ENCODE peak calls at places on chromosomes 4 and X, in nine cellular contexts. One of them, this sample, is unnamed.

GRCh38 chrX:122913764-122914163 is 270.3 kb upstream of the GRIA3 start:
- DNase-seq in stimulated activated naive CD8-positive, alpha-beta T cell treated with anti-CD3 and anti-CD28 coated beads, Interleukin-15, Interleukin-2, amounts not matched to agents 100 U/mL and 50 U/mL, for 24 hours: no peak
- DNase-seq in activated T-helper 1 cell treated with Interleukin-2 at 50 U/mL for 16 hours: no peak
- DNase-seq in trophoblast cell: no peak
- DNase-seq in activated T-helper 9 cell treated with anti-CD3 and anti-CD28 coated beads, Interleukin-2, amount 50 U/mL, for 16 hours: no peak
- DNase-seq in head of caudate nucleus: no peak
- DNase-seq in astrocyte of the spinal cord: no peak
- DNase-seq in upper lobe of right lung: no peak
- DNase-seq in NCI-H2029 treated with DMSO at 0.1 percent for 48 hours: no peak
- DNase-seq in this sample: no peak

GRCh38 chr4:125321709-125322362 is 7.1 kb downstream of the FAT4 start:
- DNase-seq in stimulated activated naive CD8-positive, alpha-beta T cell treated with anti-CD3 and anti-CD28 coated beads, Interleukin-15, Interleukin-2, amounts not matched to agents 100 U/mL and 50 U/mL, for 24 hours: no peak
- DNase-seq in activated T-helper 1 cell treated with Interleukin-2 at 50 U/mL for 16 hours: no peak
- DNase-seq in trophoblast cell: no peak
- DNase-seq in activated T-helper 9 cell treated with anti-CD3 and anti-CD28 coated beads, Interleukin-2, amount 50 U/mL, for 16 hours: no peak
- DNase-seq in head of caudate nucleus: no peak
- DNase-seq in astrocyte of the spinal cord: peak
- DNase-seq in upper lobe of right lung: no peak
- DNase-seq in NCI-H2029 treated with DMSO at 0.1 percent for 48 hours: no peak
- DNase-seq in this sample: no peak

GRCh38 chr4:181860157-181860556 is 383.0 kb upstream of the TENM3 start:
- DNase-seq in stimulated activated naive CD8-positive, alpha-beta T cell treated with anti-CD3 and anti-CD28 coated beads, Interleukin-15, Interleukin-2, amounts not matched to agents 100 U/mL and 50 U/mL, for 24 hours: no peak
- DNase-seq in activated T-helper 1 cell treated with Interleukin-2 at 50 U/mL for 16 hours: no peak
- DNase-seq in trophoblast cell: no peak
- DNase-seq in activated T-helper 9 cell treated with anti-CD3 and anti-CD28 coated beads, Interleukin-2, amount 50 U/mL, for 16 hours: no peak
- DNase-seq in head of caudate nucleus: no peak
- DNase-seq in astrocyte of the spinal cord: peak
- DNase-seq in upper lobe of right lung: no peak
- DNase-seq in NCI-H2029 treated with DMSO at 0.1 percent for 48 hours: no peak
- DNase-seq in this sample: no peak

GRCh38 chrX:107686792-107687191 is 58.5 kb downstream of the PRPS1 start:
- DNase-seq in stimulated activated naive CD8-positive, alpha-beta T cell treated with anti-CD3 and anti-CD28 coated beads, Interleukin-15, Interleukin-2, amounts not matched to agents 100 U/mL and 50 U/mL, for 24 hours: no peak
- DNase-seq in activated T-helper 1 cell treated with Interleukin-2 at 50 U/mL for 16 hours: no peak
- DNase-seq in trophoblast cell: no peak
- DNase-seq in activated T-helper 9 cell treated with anti-CD3 and anti-CD28 coated beads, Interleukin-2, amount 50 U/mL, for 16 hours: no peak
- DNase-seq in head of caudate nucleus: no peak
- DNase-seq in astrocyte of the spinal cord: peak
- DNase-seq in upper lobe of right lung: no peak
- DNase-seq in NCI-H2029 treated with DMSO at 0.1 percent for 48 hours: no peak
- DNase-seq in this sample: no peak

GRCh38 chr4:8830611-8831200 is 40.9 kb downstream of the HMX1 start:
- DNase-seq in stimulated activated naive CD8-positive, alpha-beta T cell treated with anti-CD3 and anti-CD28 coated beads, Interleukin-15, Interleukin-2, amounts not matched to agents 100 U/mL and 50 U/mL, for 24 hours: no peak
- DNase-seq in activated T-helper 1 cell treated with Interleukin-2 at 50 U/mL for 16 hours: no peak
- DNase-seq in trophoblast cell: no peak
- DNase-seq in activated T-helper 9 cell treated with anti-CD3 and anti-CD28 coated beads, Interleukin-2, amount 50 U/mL, for 16 hours: no peak
- DNase-seq in head of caudate nucleus: no peak
- DNase-seq in astrocyte of the spinal cord: no peak
- DNase-seq in upper lobe of right lung: peak
- DNase-seq in NCI-H2029 treated with DMSO at 0.1 percent for 48 hours: no peak
- DNase-seq in this sample: no peak

GRCh38 chr4:147831452-147832192 is 99.7 kb downstream of the ARHGAP10 start:
- DNase-seq in stimulated activated naive CD8-positive, alpha-beta T cell treated with anti-CD3 and anti-CD28 coated beads, Interleukin-15, Interleukin-2, amounts not matched to agents 100 U/mL and 50 U/mL, for 24 hours: no peak
- DNase-seq in activated T-helper 1 cell treated with Interleukin-2 at 50 U/mL for 16 hours: no peak
- DNase-seq in trophoblast cell: peak
- DNase-seq in activated T-helper 9 cell treated with anti-CD3 and anti-CD28 coated beads, Interleukin-2, amount 50 U/mL, for 16 hours: no peak
- DNase-seq in head of caudate nucleus: no peak
- DNase-seq in astrocyte of the spinal cord: peak
- DNase-seq in upper lobe of right lung: no peak
- DNase-seq in NCI-H2029 treated with DMSO at 0.1 percent for 48 hours: no peak
- DNase-seq in this sample: no peak

GRCh38 chr4:25253072-25253447 is 19.2 kb downstream of the PI4K2B start:
- DNase-seq in stimulated activated naive CD8-positive, alpha-beta T cell treated with anti-CD3 and anti-CD28 coated beads, Interleukin-15, Interleukin-2, amounts not matched to agents 100 U/mL and 50 U/mL, for 24 hours: no peak
- DNase-seq in activated T-helper 1 cell treated with Interleukin-2 at 50 U/mL for 16 hours: no peak
- DNase-seq in trophoblast cell: no peak
- DNase-seq in activated T-helper 9 cell treated with anti-CD3 and anti-CD28 coated beads, Interleukin-2, amount 50 U/mL, for 16 hours: no peak
- DNase-seq in head of caudate nucleus: no peak
- DNase-seq in astrocyte of the spinal cord: peak
- DNase-seq in upper lobe of right lung: no peak
- DNase-seq in NCI-H2029 treated with DMSO at 0.1 percent for 48 hours: no peak
- DNase-seq in this sample: peak

GRCh38 chrX:118603981-118604380 is 108.4 kb downstream of the DOCK11 start:
- DNase-seq in stimulated activated naive CD8-positive, alpha-beta T cell treated with anti-CD3 and anti-CD28 coated beads, Interleukin-15, Interleukin-2, amounts not matched to agents 100 U/mL and 50 U/mL, for 24 hours: peak
- DNase-seq in activated T-helper 1 cell treated with Interleukin-2 at 50 U/mL for 16 hours: no peak
- DNase-seq in trophoblast cell: peak
- DNase-seq in activated T-helper 9 cell treated with anti-CD3 and anti-CD28 coated beads, Interleukin-2, amount 50 U/mL, for 16 hours: no peak
- DNase-seq in head of caudate nucleus: peak
- DNase-seq in astrocyte of the spinal cord: peak
- DNase-seq in upper lobe of right lung: no peak
- DNase-seq in NCI-H2029 treated with DMSO at 0.1 percent for 48 hours: peak
- DNase-seq in this sample: peak

GRCh38 chr4:94298725-94299252 is 43.8 kb downstream of the HPGDS start:
- DNase-seq in stimulated activated naive CD8-positive, alpha-beta T cell treated with anti-CD3 and anti-CD28 coated beads, Interleukin-15, Interleukin-2, amounts not matched to agents 100 U/mL and 50 U/mL, for 24 hours: no peak
- DNase-seq in activated T-helper 1 cell treated with Interleukin-2 at 50 U/mL for 16 hours: no peak
- DNase-seq in trophoblast cell: no peak
- DNase-seq in activated T-helper 9 cell treated with anti-CD3 and anti-CD28 coated beads, Interleukin-2, amount 50 U/mL, for 16 hours: no peak
- DNase-seq in head of caudate nucleus: no peak
- DNase-seq in astrocyte of the spinal cord: no peak
- DNase-seq in upper lobe of right lung: no peak
- DNase-seq in NCI-H2029 treated with DMSO at 0.1 percent for 48 hours: no peak
- DNase-seq in this sample: no peak

GRCh38 chr4:3746701-3747581 is 19.2 kb upstream of the ADRA2C start:
- DNase-seq in stimulated activated naive CD8-positive, alpha-beta T cell treated with anti-CD3 and anti-CD28 coated beads, Interleukin-15, Interleukin-2, amounts not matched to agents 100 U/mL and 50 U/mL, for 24 hours: no peak
- DNase-seq in activated T-helper 1 cell treated with Interleukin-2 at 50 U/mL for 16 hours: no peak
- DNase-seq in trophoblast cell: peak
- DNase-seq in activated T-helper 9 cell treated with anti-CD3 and anti-CD28 coated beads, Interleukin-2, amount 50 U/mL, for 16 hours: no peak
- DNase-seq in head of caudate nucleus: no peak
- DNase-seq in astrocyte of the spinal cord: no peak
- DNase-seq in upper lobe of right lung: no peak
- DNase-seq in NCI-H2029 treated with DMSO at 0.1 percent for 48 hours: no peak
- DNase-seq in this sample: no peak

GRCh38 chr4:77220841-77221613 is 64.0 kb downstream of the CCNG2 start:
- DNase-seq in stimulated activated naive CD8-positive, alpha-beta T cell treated with anti-CD3 and anti-CD28 coated beads, Interleukin-15, Interleukin-2, amounts not matched to agents 100 U/mL and 50 U/mL, for 24 hours: no peak
- DNase-seq in activated T-helper 1 cell treated with Interleukin-2 at 50 U/mL for 16 hours: no peak
- DNase-seq in trophoblast cell: no peak
- DNase-seq in activated T-helper 9 cell treated with anti-CD3 and anti-CD28 coated beads, Interleukin-2, amount 50 U/mL, for 16 hours: no peak
- DNase-seq in head of caudate nucleus: no peak
- DNase-seq in astrocyte of the spinal cord: no peak
- DNase-seq in upper lobe of right lung: no peak
- DNase-seq in NCI-H2029 treated with DMSO at 0.1 percent for 48 hours: peak
- DNase-seq in this sample: no peak

GRCh38 chr4:177740563-177740962 is 298.3 kb upstream of the AGA start:
- DNase-seq in stimulated activated naive CD8-positive, alpha-beta T cell treated with anti-CD3 and anti-CD28 coated beads, Interleukin-15, Interleukin-2, amounts not matched to agents 100 U/mL and 50 U/mL, for 24 hours: no peak
- DNase-seq in activated T-helper 1 cell treated with Interleukin-2 at 50 U/mL for 16 hours: no peak
- DNase-seq in trophoblast cell: no peak
- DNase-seq in activated T-helper 9 cell treated with anti-CD3 and anti-CD28 coated beads, Interleukin-2, amount 50 U/mL, for 16 hours: no peak
- DNase-seq in head of caudate nucleus: no peak
- DNase-seq in astrocyte of the spinal cord: no peak
- DNase-seq in upper lobe of right lung: no peak
- DNase-seq in NCI-H2029 treated with DMSO at 0.1 percent for 48 hours: no peak
- DNase-seq in this sample: no peak

GRCh38 chr4:42906906-42907774 is 14.6 kb downstream of the GRXCR1 start:
- DNase-seq in stimulated activated naive CD8-positive, alpha-beta T cell treated with anti-CD3 and anti-CD28 coated beads, Interleukin-15, Interleukin-2, amounts not matched to agents 100 U/mL and 50 U/mL, for 24 hours: no peak
- DNase-seq in activated T-helper 1 cell treated with Interleukin-2 at 50 U/mL for 16 hours: no peak
- DNase-seq in trophoblast cell: no peak
- DNase-seq in activated T-helper 9 cell treated with anti-CD3 and anti-CD28 coated beads, Interleukin-2, amount 50 U/mL, for 16 hours: no peak
- DNase-seq in head of caudate nucleus: no peak
- DNase-seq in astrocyte of the spinal cord: peak
- DNase-seq in upper lobe of right lung: no peak
- DNase-seq in NCI-H2029 treated with DMSO at 0.1 percent for 48 hours: no peak
- DNase-seq in this sample: no peak

GRCh38 chrX:132491191-132491590 is 2.4 kb upstream of the MBNL3 start:
- DNase-seq in stimulated activated naive CD8-positive, alpha-beta T cell treated with anti-CD3 and anti-CD28 coated beads, Interleukin-15, Interleukin-2, amounts not matched to agents 100 U/mL and 50 U/mL, for 24 hours: no peak
- DNase-seq in activated T-helper 1 cell treated with Interleukin-2 at 50 U/mL for 16 hours: no peak
- DNase-seq in trophoblast cell: peak
- DNase-seq in activated T-helper 9 cell treated with anti-CD3 and anti-CD28 coated beads, Interleukin-2, amount 50 U/mL, for 16 hours: no peak
- DNase-seq in head of caudate nucleus: no peak
- DNase-seq in astrocyte of the spinal cord: no peak
- DNase-seq in upper lobe of right lung: no peak
- DNase-seq in NCI-H2029 treated with DMSO at 0.1 percent for 48 hours: no peak
- DNase-seq in this sample: peak

GRCh38 chr4:184348311-184349233 is 125.8 kb downstream of the IRF2 start:
- DNase-seq in stimulated activated naive CD8-positive, alpha-beta T cell treated with anti-CD3 and anti-CD28 coated beads, Interleukin-15, Interleukin-2, amounts not matched to agents 100 U/mL and 50 U/mL, for 24 hours: no peak
- DNase-seq in activated T-helper 1 cell treated with Interleukin-2 at 50 U/mL for 16 hours: no peak
- DNase-seq in trophoblast cell: no peak
- DNase-seq in activated T-helper 9 cell treated with anti-CD3 and anti-CD28 coated beads, Interleukin-2, amount 50 U/mL, for 16 hours: no peak
- DNase-seq in head of caudate nucleus: no peak
- DNase-seq in astrocyte of the spinal cord: no peak
- DNase-seq in upper lobe of right lung: no peak
- DNase-seq in NCI-H2029 treated with DMSO at 0.1 percent for 48 hours: no peak
- DNase-seq in this sample: no peak

GRCh38 chr4:85733798-85734197 is 258.8 kb downstream of the ARHGAP24 start:
- DNase-seq in stimulated activated naive CD8-positive, alpha-beta T cell treated with anti-CD3 and anti-CD28 coated beads, Interleukin-15, Interleukin-2, amounts not matched to agents 100 U/mL and 50 U/mL, for 24 hours: no peak
- DNase-seq in activated T-helper 1 cell treated with Interleukin-2 at 50 U/mL for 16 hours: no peak
- DNase-seq in trophoblast cell: no peak
- DNase-seq in activated T-helper 9 cell treated with anti-CD3 and anti-CD28 coated beads, Interleukin-2, amount 50 U/mL, for 16 hours: no peak
- DNase-seq in head of caudate nucleus: no peak
- DNase-seq in astrocyte of the spinal cord: no peak
- DNase-seq in upper lobe of right lung: no peak
- DNase-seq in NCI-H2029 treated with DMSO at 0.1 percent for 48 hours: no peak
- DNase-seq in this sample: no peak

GRCh38 chr4:17273047-17273446 is 238.8 kb downstream of the QDPR start:
- DNase-seq in stimulated activated naive CD8-positive, alpha-beta T cell treated with anti-CD3 and anti-CD28 coated beads, Interleukin-15, Interleukin-2, amounts not matched to agents 100 U/mL and 50 U/mL, for 24 hours: no peak
- DNase-seq in activated T-helper 1 cell treated with Interleukin-2 at 50 U/mL for 16 hours: no peak
- DNase-seq in trophoblast cell: no peak
- DNase-seq in activated T-helper 9 cell treated with anti-CD3 and anti-CD28 coated beads, Interleukin-2, amount 50 U/mL, for 16 hours: no peak
- DNase-seq in head of caudate nucleus: no peak
- DNase-seq in astrocyte of the spinal cord: no peak
- DNase-seq in upper lobe of right lung: no peak
- DNase-seq in NCI-H2029 treated with DMSO at 0.1 percent for 48 hours: no peak
- DNase-seq in this sample: no peak

GRCh38 chrX:96379951-96380350 is 304.7 kb upstream of the DIAPH2 start:
- DNase-seq in stimulated activated naive CD8-positive, alpha-beta T cell treated with anti-CD3 and anti-CD28 coated beads, Interleukin-15, Interleukin-2, amounts not matched to agents 100 U/mL and 50 U/mL, for 24 hours: no peak
- DNase-seq in activated T-helper 1 cell treated with Interleukin-2 at 50 U/mL for 16 hours: no peak
- DNase-seq in trophoblast cell: no peak
- DNase-seq in activated T-helper 9 cell treated with anti-CD3 and anti-CD28 coated beads, Interleukin-2, amount 50 U/mL, for 16 hours: no peak
- DNase-seq in head of caudate nucleus: no peak
- DNase-seq in astrocyte of the spinal cord: no peak
- DNase-seq in upper lobe of right lung: no peak
- DNase-seq in NCI-H2029 treated with DMSO at 0.1 percent for 48 hours: no peak
- DNase-seq in this sample: no peak

GRCh38 chr4:125736057-125736456 is 421.3 kb downstream of the FAT4 start:
- DNase-seq in stimulated activated naive CD8-positive, alpha-beta T cell treated with anti-CD3 and anti-CD28 coated beads, Interleukin-15, Interleukin-2, amounts not matched to agents 100 U/mL and 50 U/mL, for 24 hours: no peak
- DNase-seq in activated T-helper 1 cell treated with Interleukin-2 at 50 U/mL for 16 hours: no peak
- DNase-seq in trophoblast cell: no peak
- DNase-seq in activated T-helper 9 cell treated with anti-CD3 and anti-CD28 coated beads, Interleukin-2, amount 50 U/mL, for 16 hours: no peak
- DNase-seq in head of caudate nucleus: no peak
- DNase-seq in astrocyte of the spinal cord: peak
- DNase-seq in upper lobe of right lung: no peak
- DNase-seq in NCI-H2029 treated with DMSO at 0.1 percent for 48 hours: no peak
- DNase-seq in this sample: no peak

GRCh38 chr4:76208005-76208765 is 5.4 kb downstream of the SCARB2 start:
- DNase-seq in stimulated activated naive CD8-positive, alpha-beta T cell treated with anti-CD3 and anti-CD28 coated beads, Interleukin-15, Interleukin-2, amounts not matched to agents 100 U/mL and 50 U/mL, for 24 hours: no peak
- DNase-seq in activated T-helper 1 cell treated with Interleukin-2 at 50 U/mL for 16 hours: no peak
- DNase-seq in trophoblast cell: no peak
- DNase-seq in activated T-helper 9 cell treated with anti-CD3 and anti-CD28 coated beads, Interleukin-2, amount 50 U/mL, for 16 hours: no peak
- DNase-seq in head of caudate nucleus: peak
- DNase-seq in astrocyte of the spinal cord: peak
- DNase-seq in upper lobe of right lung: peak
- DNase-seq in NCI-H2029 treated with DMSO at 0.1 percent for 48 hours: peak
- DNase-seq in this sample: no peak

GRCh38 chr4:111773858-111774257 is 371.4 kb upstream of the FAM241A start:
- DNase-seq in stimulated activated naive CD8-positive, alpha-beta T cell treated with anti-CD3 and anti-CD28 coated beads, Interleukin-15, Interleukin-2, amounts not matched to agents 100 U/mL and 50 U/mL, for 24 hours: no peak
- DNase-seq in activated T-helper 1 cell treated with Interleukin-2 at 50 U/mL for 16 hours: no peak
- DNase-seq in trophoblast cell: peak
- DNase-seq in activated T-helper 9 cell treated with anti-CD3 and anti-CD28 coated beads, Interleukin-2, amount 50 U/mL, for 16 hours: no peak
- DNase-seq in head of caudate nucleus: no peak
- DNase-seq in astrocyte of the spinal cord: no peak
- DNase-seq in upper lobe of right lung: no peak
- DNase-seq in NCI-H2029 treated with DMSO at 0.1 percent for 48 hours: no peak
- DNase-seq in this sample: no peak

GRCh38 chrX:96436105-96436504 is 248.5 kb upstream of the DIAPH2 start:
- DNase-seq in stimulated activated naive CD8-positive, alpha-beta T cell treated with anti-CD3 and anti-CD28 coated beads, Interleukin-15, Interleukin-2, amounts not matched to agents 100 U/mL and 50 U/mL, for 24 hours: no peak
- DNase-seq in activated T-helper 1 cell treated with Interleukin-2 at 50 U/mL for 16 hours: no peak
- DNase-seq in trophoblast cell: no peak
- DNase-seq in activated T-helper 9 cell treated with anti-CD3 and anti-CD28 coated beads, Interleukin-2, amount 50 U/mL, for 16 hours: no peak
- DNase-seq in head of caudate nucleus: no peak
- DNase-seq in astrocyte of the spinal cord: peak
- DNase-seq in upper lobe of right lung: no peak
- DNase-seq in NCI-H2029 treated with DMSO at 0.1 percent for 48 hours: no peak
- DNase-seq in this sample: no peak

GRCh38 chr4:115234405-115235093 is 121.1 kb upstream of the NDST4 start:
- DNase-seq in stimulated activated naive CD8-positive, alpha-beta T cell treated with anti-CD3 and anti-CD28 coated beads, Interleukin-15, Interleukin-2, amounts not matched to agents 100 U/mL and 50 U/mL, for 24 hours: no peak
- DNase-seq in activated T-helper 1 cell treated with Interleukin-2 at 50 U/mL for 16 hours: no peak
- DNase-seq in trophoblast cell: peak
- DNase-seq in activated T-helper 9 cell treated with anti-CD3 and anti-CD28 coated beads, Interleukin-2, amount 50 U/mL, for 16 hours: no peak
- DNase-seq in head of caudate nucleus: no peak
- DNase-seq in astrocyte of the spinal cord: peak
- DNase-seq in upper lobe of right lung: no peak
- DNase-seq in NCI-H2029 treated with DMSO at 0.1 percent for 48 hours: no peak
- DNase-seq in this sample: no peak

GRCh38 chr4:41241919-41242318 is 14.8 kb upstream of the UCHL1 start:
- DNase-seq in stimulated activated naive CD8-positive, alpha-beta T cell treated with anti-CD3 and anti-CD28 coated beads, Interleukin-15, Interleukin-2, amounts not matched to agents 100 U/mL and 50 U/mL, for 24 hours: no peak
- DNase-seq in activated T-helper 1 cell treated with Interleukin-2 at 50 U/mL for 16 hours: no peak
- DNase-seq in trophoblast cell: no peak
- DNase-seq in activated T-helper 9 cell treated with anti-CD3 and anti-CD28 coated beads, Interleukin-2, amount 50 U/mL, for 16 hours: no peak
- DNase-seq in head of caudate nucleus: no peak
- DNase-seq in astrocyte of the spinal cord: no peak
- DNase-seq in upper lobe of right lung: no peak
- DNase-seq in NCI-H2029 treated with DMSO at 0.1 percent for 48 hours: no peak
- DNase-seq in this sample: no peak

GRCh38 chr4:169774466-169775445 is 17.0 kb upstream of the HPF1 start:
- DNase-seq in stimulated activated naive CD8-positive, alpha-beta T cell treated with anti-CD3 and anti-CD28 coated beads, Interleukin-15, Interleukin-2, amounts not matched to agents 100 U/mL and 50 U/mL, for 24 hours: peak
- DNase-seq in activated T-helper 1 cell treated with Interleukin-2 at 50 U/mL for 16 hours: no peak
- DNase-seq in trophoblast cell: no peak
- DNase-seq in activated T-helper 9 cell treated with anti-CD3 and anti-CD28 coated beads, Interleukin-2, amount 50 U/mL, for 16 hours: peak
- DNase-seq in head of caudate nucleus: no peak
- DNase-seq in astrocyte of the spinal cord: peak
- DNase-seq in upper lobe of right lung: no peak
- DNase-seq in NCI-H2029 treated with DMSO at 0.1 percent for 48 hours: no peak
- DNase-seq in this sample: no peak

GRCh38 chrX:43269201-43269600 is 386.9 kb upstream of the MAOA start:
- DNase-seq in stimulated activated naive CD8-positive, alpha-beta T cell treated with anti-CD3 and anti-CD28 coated beads, Interleukin-15, Interleukin-2, amounts not matched to agents 100 U/mL and 50 U/mL, for 24 hours: no peak
- DNase-seq in activated T-helper 1 cell treated with Interleukin-2 at 50 U/mL for 16 hours: no peak
- DNase-seq in trophoblast cell: no peak
- DNase-seq in activated T-helper 9 cell treated with anti-CD3 and anti-CD28 coated beads, Interleukin-2, amount 50 U/mL, for 16 hours: no peak
- DNase-seq in head of caudate nucleus: no peak
- DNase-seq in astrocyte of the spinal cord: no peak
- DNase-seq in upper lobe of right lung: no peak
- DNase-seq in NCI-H2029 treated with DMSO at 0.1 percent for 48 hours: no peak
- DNase-seq in this sample: no peak

GRCh38 chrX:120514236-120514635 is 45.1 kb upstream of the LAMP2 start:
- DNase-seq in stimulated activated naive CD8-positive, alpha-beta T cell treated with anti-CD3 and anti-CD28 coated beads, Interleukin-15, Interleukin-2, amounts not matched to agents 100 U/mL and 50 U/mL, for 24 hours: no peak
- DNase-seq in activated T-helper 1 cell treated with Interleukin-2 at 50 U/mL for 16 hours: no peak
- DNase-seq in trophoblast cell: no peak
- DNase-seq in activated T-helper 9 cell treated with anti-CD3 and anti-CD28 coated beads, Interleukin-2, amount 50 U/mL, for 16 hours: no peak
- DNase-seq in head of caudate nucleus: no peak
- DNase-seq in astrocyte of the spinal cord: peak
- DNase-seq in upper lobe of right lung: no peak
- DNase-seq in NCI-H2029 treated with DMSO at 0.1 percent for 48 hours: no peak
- DNase-seq in this sample: no peak

GRCh38 chr4:119559044-119559647 is 69.5 kb downstream of the PDE5A start:
- DNase-seq in stimulated activated naive CD8-positive, alpha-beta T cell treated with anti-CD3 and anti-CD28 coated beads, Interleukin-15, Interleukin-2, amounts not matched to agents 100 U/mL and 50 U/mL, for 24 hours: no peak
- DNase-seq in activated T-helper 1 cell treated with Interleukin-2 at 50 U/mL for 16 hours: no peak
- DNase-seq in trophoblast cell: peak
- DNase-seq in activated T-helper 9 cell treated with anti-CD3 and anti-CD28 coated beads, Interleukin-2, amount 50 U/mL, for 16 hours: no peak
- DNase-seq in head of caudate nucleus: no peak
- DNase-seq in astrocyte of the spinal cord: peak
- DNase-seq in upper lobe of right lung: no peak
- DNase-seq in NCI-H2029 treated with DMSO at 0.1 percent for 48 hours: no peak
- DNase-seq in this sample: no peak

GRCh38 chr4:126839066-126839465 is 793.7 kb upstream of the INTU start:
- DNase-seq in stimulated activated naive CD8-positive, alpha-beta T cell treated with anti-CD3 and anti-CD28 coated beads, Interleukin-15, Interleukin-2, amounts not matched to agents 100 U/mL and 50 U/mL, for 24 hours: no peak
- DNase-seq in activated T-helper 1 cell treated with Interleukin-2 at 50 U/mL for 16 hours: no peak
- DNase-seq in trophoblast cell: no peak
- DNase-seq in activated T-helper 9 cell treated with anti-CD3 and anti-CD28 coated beads, Interleukin-2, amount 50 U/mL, for 16 hours: no peak
- DNase-seq in head of caudate nucleus: no peak
- DNase-seq in astrocyte of the spinal cord: peak
- DNase-seq in upper lobe of right lung: no peak
- DNase-seq in NCI-H2029 treated with DMSO at 0.1 percent for 48 hours: no peak
- DNase-seq in this sample: no peak

GRCh38 chr4:15366660-15367059 is 61.2 kb upstream of the C1QTNF7 start:
- DNase-seq in stimulated activated naive CD8-positive, alpha-beta T cell treated with anti-CD3 and anti-CD28 coated beads, Interleukin-15, Interleukin-2, amounts not matched to agents 100 U/mL and 50 U/mL, for 24 hours: no peak
- DNase-seq in activated T-helper 1 cell treated with Interleukin-2 at 50 U/mL for 16 hours: no peak
- DNase-seq in trophoblast cell: no peak
- DNase-seq in activated T-helper 9 cell treated with anti-CD3 and anti-CD28 coated beads, Interleukin-2, amount 50 U/mL, for 16 hours: no peak
- DNase-seq in head of caudate nucleus: no peak
- DNase-seq in astrocyte of the spinal cord: no peak
- DNase-seq in upper lobe of right lung: no peak
- DNase-seq in NCI-H2029 treated with DMSO at 0.1 percent for 48 hours: no peak
- DNase-seq in this sample: no peak